ENCODE peak calls at places on chromosomes 16 and 17, in seven cellular contexts. One of them, this sample, is unnamed.
A peak's percentile ranks its signal among the peaks of the same experiment; 100 is the strongest.

GRCh38 chr17:27800522-27800921 is at the start of gene NOS2:
- DNase-seq in adrenal gland: no peak
- DNase-seq in breast epithelium: no peak
- DNase-seq in fibroblast of lung: no peak
- DNase-seq in CD8-positive, alpha-beta memory T cell: no peak
- DNase-seq in psoas muscle: no peak
- DNase-seq in neural progenitor cell: no peak
- DNase-seq in this sample: no peak

GRCh38 chr17:73118139-73118538 is 25.7 kb upstream of the SLC39A11 start:
- DNase-seq in fibroblast of lung: no peak
- DNase-seq in neural progenitor cell: no peak
- DNase-seq in CD8-positive, alpha-beta memory T cell: no peak
- DNase-seq in breast epithelium: peak; percentile 78
- DNase-seq in psoas muscle: no peak
- DNase-seq in adrenal gland: no peak
- DNase-seq in this sample: no peak

GRCh38 chr16:84418056-84418849 is 49.9 kb downstream of the ATP2C2 start:
- DNase-seq in fibroblast of lung: no peak
- DNase-seq in CD8-positive, alpha-beta memory T cell: no peak
- DNase-seq in psoas muscle: no peak
- DNase-seq in adrenal gland: no peak
- DNase-seq in breast epithelium: no peak
- DNase-seq in neural progenitor cell: no peak
- DNase-seq in this sample: no peak

GRCh38 chr16:50308237-50308965 is 42.0 kb downstream of the ADCY7 start:
- DNase-seq in CD8-positive, alpha-beta memory T cell: peak; percentile 44
- DNase-seq in breast epithelium: no peak
- DNase-seq in fibroblast of lung: no peak
- DNase-seq in psoas muscle: no peak
- DNase-seq in adrenal gland: peak; percentile 10
- DNase-seq in neural progenitor cell: no peak
- DNase-seq in this sample: no peak

GRCh38 chr17:29212681-29213121 is 32.5 kb upstream of the MYO18A start:
- DNase-seq in CD8-positive, alpha-beta memory T cell: no peak
- DNase-seq in breast epithelium: peak; percentile 27
- DNase-seq in neural progenitor cell: no peak
- DNase-seq in fibroblast of lung: no peak
- DNase-seq in adrenal gland: no peak
- DNase-seq in psoas muscle: no peak
- DNase-seq in this sample: no peak

GRCh38 chr16:544517-544916 is 15.7 kb upstream of the PRR35 start:
- DNase-seq in psoas muscle: no peak
- DNase-seq in CD8-positive, alpha-beta memory T cell: no peak
- DNase-seq in neural progenitor cell: no peak
- DNase-seq in fibroblast of lung: no peak
- DNase-seq in adrenal gland: no peak
- DNase-seq in breast epithelium: no peak
- DNase-seq in this sample: no peak

GRCh38 chr17:45949755-45950320 is 49.2 kb upstream of the STH start:
- DNase-seq in adrenal gland: no peak
- DNase-seq in psoas muscle: no peak
- DNase-seq in neural progenitor cell: no peak
- DNase-seq in fibroblast of lung: no peak
- DNase-seq in CD8-positive, alpha-beta memory T cell: no peak
- DNase-seq in breast epithelium: no peak
- DNase-seq in this sample: no peak

GRCh38 chr16:48537909-48538745 is 71.9 kb downstream of the N4BP1 start:
- DNase-seq in psoas muscle: peak; percentile 67
- DNase-seq in neural progenitor cell: no peak
- DNase-seq in fibroblast of lung: peak; percentile 73
- DNase-seq in breast epithelium: peak; percentile 70
- DNase-seq in CD8-positive, alpha-beta memory T cell: no peak
- DNase-seq in adrenal gland: peak; percentile 53
- DNase-seq in this sample: no peak

GRCh38 chr16:534089-534635 is 6.7 kb downstream of the CAPN15 start:
- DNase-seq in fibroblast of lung: no peak
- DNase-seq in breast epithelium: no peak
- DNase-seq in neural progenitor cell: no peak
- DNase-seq in psoas muscle: peak; percentile 75
- DNase-seq in CD8-positive, alpha-beta memory T cell: no peak
- DNase-seq in adrenal gland: no peak
- DNase-seq in this sample: no peak

GRCh38 chr16:72927199-72928088 is 120.5 kb downstream of the ZFHX3 start:
- DNase-seq in neural progenitor cell: no peak
- DNase-seq in fibroblast of lung: peak; percentile 96
- DNase-seq in CD8-positive, alpha-beta memory T cell: no peak
- DNase-seq in breast epithelium: peak; percentile 59
- DNase-seq in psoas muscle: no peak
- DNase-seq in adrenal gland: no peak
- DNase-seq in this sample: peak; percentile 79

GRCh38 chr17:36118477-36119353 is 15.1 kb downstream of the CCL4 start:
- DNase-seq in neural progenitor cell: no peak
- DNase-seq in adrenal gland: no peak
- DNase-seq in fibroblast of lung: no peak
- DNase-seq in CD8-positive, alpha-beta memory T cell: no peak
- DNase-seq in psoas muscle: no peak
- DNase-seq in breast epithelium: no peak
- DNase-seq in this sample: no peak

GRCh38 chr17:31888124-31888523 is 13.4 kb downstream of the UTP6 start:
- DNase-seq in breast epithelium: no peak
- DNase-seq in neural progenitor cell: no peak
- DNase-seq in psoas muscle: no peak
- DNase-seq in CD8-positive, alpha-beta memory T cell: no peak
- DNase-seq in adrenal gland: no peak
- DNase-seq in fibroblast of lung: no peak
- DNase-seq in this sample: no peak

GRCh38 chr16:47970291-47970931 is 185.4 kb downstream of the ABCC12 start:
- DNase-seq in breast epithelium: no peak
- DNase-seq in psoas muscle: no peak
- DNase-seq in neural progenitor cell: peak; percentile 88
- DNase-seq in CD8-positive, alpha-beta memory T cell: no peak
- DNase-seq in adrenal gland: no peak
- DNase-seq in fibroblast of lung: peak; percentile 33
- DNase-seq in this sample: no peak

GRCh38 chr17:65359016-65359415 is 202.4 kb downstream of the AXIN2 start:
- DNase-seq in adrenal gland: no peak
- DNase-seq in neural progenitor cell: no peak
- DNase-seq in fibroblast of lung: peak; percentile 54
- DNase-seq in psoas muscle: no peak
- DNase-seq in CD8-positive, alpha-beta memory T cell: no peak
- DNase-seq in breast epithelium: no peak
- DNase-seq in this sample: peak; percentile 56

DNA sequence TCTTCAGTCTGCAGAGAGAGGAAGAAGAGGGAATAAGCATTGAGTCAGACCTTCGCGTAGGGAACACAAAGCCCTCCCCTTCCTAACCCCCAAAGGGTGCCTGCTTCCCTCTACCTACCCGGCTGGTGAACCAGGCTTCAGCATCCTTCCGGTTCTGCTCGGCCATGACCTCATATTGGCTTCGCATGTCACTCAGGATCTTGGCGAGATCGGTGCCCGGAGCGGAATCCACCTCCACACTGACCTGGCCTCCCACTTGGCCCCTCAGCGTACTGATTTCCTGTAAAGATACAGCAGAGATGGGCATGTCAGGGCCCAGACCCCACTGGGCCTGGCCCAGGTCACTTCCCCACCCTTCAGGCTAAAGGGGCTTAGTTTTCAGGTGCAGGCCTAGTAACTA is 3.8 kb downstream of the KRT19 start:
- DNase-seq in adrenal gland: no peak
- DNase-seq in fibroblast of lung: no peak
- DNase-seq in neural progenitor cell: no peak
- DNase-seq in breast epithelium: no peak
- DNase-seq in psoas muscle: no peak
- DNase-seq in CD8-positive, alpha-beta memory T cell: no peak
- DNase-seq in this sample: no peak
- H3K4me3 ChIP-seq in adrenal gland: no peak overlapping the region
- H3K4me3 ChIP-seq in fibroblast of lung: no peak overlapping the region
- H3K4me3 ChIP-seq in neural progenitor cell: no peak overlapping the region
- H3K4me3 ChIP-seq in breast epithelium: peak overlapping the region; percentile 57
- H3K4me3 ChIP-seq in psoas muscle: no peak overlapping the region
- H3K4me3 ChIP-seq in CD8-positive, alpha-beta memory T cell: no peak overlapping the region
- H3K4me3 ChIP-seq in this sample: no peak overlapping the region

GRCh38 chr17:81993726-81994592 is 16.5 kb downstream of the ASPSCR1 start:
- DNase-seq in adrenal gland: no peak
- DNase-seq in neural progenitor cell: peak; percentile 47
- DNase-seq in fibroblast of lung: no peak
- DNase-seq in CD8-positive, alpha-beta memory T cell: no peak
- DNase-seq in psoas muscle: no peak
- DNase-seq in breast epithelium: no peak
- DNase-seq in this sample: no peak

GRCh38 chr17:81994593-81995462 is 17.4 kb downstream of the ASPSCR1 start:
- DNase-seq in adrenal gland: no peak
- DNase-seq in psoas muscle: peak; percentile 10
- DNase-seq in CD8-positive, alpha-beta memory T cell: no peak
- DNase-seq in breast epithelium: no peak
- DNase-seq in neural progenitor cell: no peak
- DNase-seq in fibroblast of lung: peak; percentile 33
- DNase-seq in this sample: no peak

GRCh38 chr17:81996232-81996756 is 18.9 kb downstream of the ASPSCR1 start:
- DNase-seq in neural progenitor cell: no peak
- DNase-seq in CD8-positive, alpha-beta memory T cell: no peak
- DNase-seq in breast epithelium: no peak
- DNase-seq in fibroblast of lung: no peak
- DNase-seq in adrenal gland: no peak
- DNase-seq in psoas muscle: peak; percentile 9
- DNase-seq in this sample: no peak

GRCh38 chr17:81996757-81997441 is 19.5 kb downstream of the ASPSCR1 start:
- DNase-seq in psoas muscle: no peak
- DNase-seq in CD8-positive, alpha-beta memory T cell: no peak
- DNase-seq in breast epithelium: no peak
- DNase-seq in neural progenitor cell: no peak
- DNase-seq in adrenal gland: no peak
- DNase-seq in fibroblast of lung: no peak
- DNase-seq in this sample: no peak

DNA sequence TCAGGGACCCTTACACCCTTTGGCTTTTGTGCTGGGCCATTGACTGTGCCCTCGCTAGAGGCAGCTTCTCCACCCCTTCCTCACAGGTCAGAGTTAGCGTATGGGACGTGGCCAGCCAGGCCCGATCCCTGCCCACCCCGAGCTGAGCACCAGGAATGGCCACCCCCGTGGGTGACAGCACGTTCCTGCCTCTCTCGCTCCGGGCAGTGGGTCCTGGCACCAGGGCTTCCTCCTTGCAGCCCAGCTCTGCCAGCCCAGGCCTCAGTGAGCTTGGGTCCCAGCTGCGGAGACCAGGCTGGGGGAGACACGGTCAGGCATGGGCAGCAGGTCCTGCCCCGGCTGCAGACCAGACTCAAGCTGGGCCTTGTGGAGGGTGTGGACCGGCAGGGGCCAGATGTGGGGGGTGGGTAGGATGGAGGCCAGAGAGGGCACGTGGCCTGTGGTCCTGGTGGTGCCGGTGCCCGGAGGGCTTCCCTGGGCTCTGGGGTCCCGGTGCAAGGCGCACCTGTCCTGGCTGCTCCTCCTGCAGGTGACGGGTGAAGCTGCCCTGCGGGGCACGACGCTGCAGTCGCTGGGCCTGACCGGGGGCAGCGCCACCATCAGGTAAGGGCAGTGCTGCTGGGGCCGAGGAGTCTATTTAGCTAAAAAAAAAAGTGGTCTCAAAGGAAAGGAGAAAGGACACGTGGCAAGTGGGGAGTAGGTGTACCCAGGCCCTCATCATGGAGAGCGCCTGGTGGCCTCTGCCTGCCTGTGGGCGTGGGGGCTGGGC is 18.2 kb downstream of the ASPSCR1 start:
- DNase-seq in adrenal gland: no peak
- DNase-seq in psoas muscle: peak; percentile 9
- DNase-seq in breast epithelium: no peak
- DNase-seq in neural progenitor cell: no peak
- DNase-seq in CD8-positive, alpha-beta memory T cell: no peak
- DNase-seq in fibroblast of lung: no peak
- DNase-seq in this sample: no peak
- H3K4me3 ChIP-seq in adrenal gland: no peak overlapping the region
- H3K4me3 ChIP-seq in psoas muscle: no peak overlapping the region
- H3K4me3 ChIP-seq in breast epithelium: no peak overlapping the region
- H3K4me3 ChIP-seq in neural progenitor cell: no peak overlapping the region
- H3K4me3 ChIP-seq in CD8-positive, alpha-beta memory T cell: no peak overlapping the region
- H3K4me3 ChIP-seq in fibroblast of lung: no peak overlapping the region
- H3K4me3 ChIP-seq in this sample: no peak overlapping the region

DNA sequence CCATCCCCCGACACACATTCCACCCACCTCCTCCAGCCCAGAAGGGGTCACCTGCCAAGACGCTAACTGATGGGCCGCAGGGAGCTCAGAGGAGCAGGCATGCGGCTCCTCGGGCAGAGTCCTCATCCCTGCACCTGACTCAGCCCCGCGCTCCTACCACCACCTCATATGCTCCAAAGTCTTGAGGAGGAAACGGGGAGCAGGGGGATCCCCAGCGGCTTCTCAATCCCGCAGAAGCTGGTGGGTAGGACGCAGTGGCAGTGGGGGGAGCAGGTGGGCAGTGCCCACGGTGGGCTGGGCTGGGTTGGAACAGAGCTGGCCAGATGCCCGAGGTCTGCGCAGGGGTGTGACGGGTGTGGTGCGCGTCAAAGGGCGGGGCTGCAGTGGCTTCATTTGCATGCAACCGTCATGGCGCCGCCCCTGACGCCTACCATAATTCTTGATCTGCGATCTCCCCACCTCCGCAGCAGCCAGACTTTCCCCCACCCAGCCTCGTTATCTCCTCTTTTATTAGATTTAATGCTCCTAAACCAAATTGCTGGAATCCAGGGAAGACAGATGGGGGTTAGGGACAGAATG is 39.0 kb upstream of the EMP2 start:
- DNase-seq in neural progenitor cell: peak; percentile 50
- DNase-seq in CD8-positive, alpha-beta memory T cell: no peak
- DNase-seq in adrenal gland: no peak
- DNase-seq in fibroblast of lung: no peak
- DNase-seq in psoas muscle: no peak
- DNase-seq in breast epithelium: peak; percentile 26
- DNase-seq in this sample: no peak
- H3K4me3 ChIP-seq in neural progenitor cell: peak overlapping the region; percentile 37
- H3K4me3 ChIP-seq in CD8-positive, alpha-beta memory T cell: no peak overlapping the region
- H3K4me3 ChIP-seq in adrenal gland: no peak overlapping the region
- H3K4me3 ChIP-seq in fibroblast of lung: no peak overlapping the region
- H3K4me3 ChIP-seq in psoas muscle: no peak overlapping the region
- H3K4me3 ChIP-seq in breast epithelium: peak overlapping the region; percentile 42
- H3K4me3 ChIP-seq in this sample: no peak overlapping the region

GRCh38 chr17:37607637-37608368 is 1.4 kb downstream of the SYNRG start:
- DNase-seq in breast epithelium: no peak
- DNase-seq in neural progenitor cell: peak; percentile 2
- DNase-seq in psoas muscle: no peak
- DNase-seq in fibroblast of lung: no peak
- DNase-seq in CD8-positive, alpha-beta memory T cell: peak; percentile 56
- DNase-seq in adrenal gland: no peak
- DNase-seq in this sample: no peak

GRCh38 chr17:37609170-37610040 is at the start of gene SYNRG:
- DNase-seq in breast epithelium: peak; percentile 93
- DNase-seq in fibroblast of lung: peak; percentile 95
- DNase-seq in psoas muscle: peak; percentile 97
- DNase-seq in adrenal gland: peak; percentile 97
- DNase-seq in neural progenitor cell: peak; percentile 98
- DNase-seq in CD8-positive, alpha-beta memory T cell: peak; percentile 97
- DNase-seq in this sample: peak; percentile 86

GRCh38 chr17:37608369-37609169 is 649 bp downstream of the SYNRG start:
- DNase-seq in fibroblast of lung: peak; percentile 43
- DNase-seq in neural progenitor cell: peak; percentile 87
- DNase-seq in breast epithelium: no peak
- DNase-seq in adrenal gland: no peak
- DNase-seq in CD8-positive, alpha-beta memory T cell: peak; percentile 50
- DNase-seq in psoas muscle: no peak
- DNase-seq in this sample: no peak

GRCh38 chr17:37605081-37605480 is 4.1 kb downstream of the SYNRG start:
- DNase-seq in neural progenitor cell: no peak
- DNase-seq in CD8-positive, alpha-beta memory T cell: no peak
- DNase-seq in fibroblast of lung: no peak
- DNase-seq in psoas muscle: no peak
- DNase-seq in breast epithelium: no peak
- DNase-seq in adrenal gland: no peak
- DNase-seq in this sample: no peak

GRCh38 chr17:37605813-37606505 is 3.3 kb downstream of the SYNRG start:
- DNase-seq in breast epithelium: no peak
- DNase-seq in neural progenitor cell: no peak
- DNase-seq in CD8-positive, alpha-beta memory T cell: peak; percentile 57
- DNase-seq in psoas muscle: no peak
- DNase-seq in adrenal gland: no peak
- DNase-seq in fibroblast of lung: no peak
- DNase-seq in this sample: no peak
- H3K4me3 ChIP-seq in breast epithelium: no peak overlapping the region
- H3K4me3 ChIP-seq in neural progenitor cell: no peak overlapping the region
- H3K4me3 ChIP-seq in CD8-positive, alpha-beta memory T cell: peak overlapping the region; percentile 15
- H3K4me3 ChIP-seq in psoas muscle: no peak overlapping the region
- H3K4me3 ChIP-seq in adrenal gland: no peak overlapping the region
- H3K4me3 ChIP-seq in fibroblast of lung: no peak overlapping the region
- H3K4me3 ChIP-seq in this sample: no peak overlapping the region